ENCODE peak calls at places on chromosomes 13 and 19, in eight cellular contexts. K is body of pancreas, Y is GM23338, N is psoas muscle, C is OCI-LY7, V is aorta, O is SJCRH30, U is neural progenitor cell. J is an unnamed sample.

GRCh38 chr13:27334774-27335490 is 64.3 kb downstream of the RASL11A start:
- DNase-seq in K (no peak), Y (no peak), N (no peak), C (no peak), V (no peak), O (peak), U (no peak), J (no peak)

GRCh38 chr13:49409008-49409407 is 34.9 kb downstream of the CAB39L start:
- DNase-seq in K (no peak), Y (no peak), N (no peak), C (no peak), V (no peak), O (no peak), U (peak), J (no peak)

GRCh38 chr19:42553292-42554045 is 25.2 kb upstream of the CEACAM1 start:
- DNase-seq in K (peak), Y (no peak), N (no peak), C (no peak), V (peak), O (no peak), U (no peak), J (no peak)

GRCh38 chr19:31408460-31409124 is 59.4 kb upstream of the TSHZ3 start:
- DNase-seq in K (peak), Y (no peak), N (no peak), C (no peak), V (no peak), O (peak), U (no peak), J (no peak)

GRCh38 chr19:51470966-51471365 is 7.4 kb upstream of the CEACAM18 start:
- DNase-seq in K (no peak), Y (no peak), N (no peak), C (no peak), V (no peak), O (no peak), U (no peak), J (no peak)

GRCh38 chr19:53772943-53773342 is 51.2 kb downstream of the NLRP12 start:
- DNase-seq in K (peak), Y (peak), N (no peak), C (peak), V (no peak), O (peak), U (peak), J (peak)

GRCh38 chr19:45340232-45340898 is at the start of gene KLC3:
- DNase-seq in K (peak), Y (peak), N (no peak), C (peak), V (no peak), O (no peak), U (peak), J (peak)

GRCh38 chr19:3073159-3073563 is 10.9 kb upstream of the TLE5 start:
- DNase-seq in K (peak), Y (peak), N (no peak), C (no peak), V (no peak), O (peak), U (no peak), J (no peak)

GRCh38 chr13:44040754-44041100 is 161.0 kb downstream of the LACC1 start:
- DNase-seq in K (no peak), Y (no peak), N (no peak), C (no peak), V (no peak), O (no peak), U (no peak), J (no peak)

GRCh38 chr19:54415208-54415900 is at the start of gene TTYH1:
- DNase-seq in K (no peak), Y (peak), N (no peak), C (no peak), V (no peak), O (no peak), U (peak), J (no peak)

GRCh38 chr19:17751103-17751911 is at the start of gene FCHO1:
- DNase-seq in K (peak), Y (no peak), N (no peak), C (peak), V (peak), O (no peak), U (no peak), J (no peak)

GRCh38 chr19:36436531-36436930 is 18.1 kb upstream of the ZFP82 start:
- DNase-seq in K (no peak), Y (peak), N (no peak), C (peak), V (no peak), O (no peak), U (peak), J (no peak)

GRCh38 chr13:67281476-67281875 is 51.3 kb upstream of the PCDH9 start:
- DNase-seq in K (no peak), Y (no peak), N (no peak), C (no peak), V (no peak), O (peak), U (no peak), J (no peak)

GRCh38 chr13:97245011-97245410 is 22.9 kb downstream of the MBNL2 start:
- DNase-seq in K (no peak), Y (no peak), N (no peak), C (no peak), V (no peak), O (no peak), U (no peak), J (no peak)
- H3K27ac ChIP-seq in K (no peak), Y (no peak), N (peak), C (no peak), V (peak), O (no peak), U (no peak), J (no peak)

GRCh38 chr19:39828634-39829032 is 5.3 kb downstream of the DYRK1B start:
- DNase-seq in K (no peak), Y (no peak), N (no peak), C (no peak), V (no peak), O (no peak), U (no peak), J (no peak)
- H3K27ac ChIP-seq in K (no peak), Y (no peak), N (peak), C (no peak), V (no peak), O (no peak), U (no peak), J (no peak)

GRCh38 chr13:113178070-113178895 is 19.8 kb downstream of the PROZ start:
- DNase-seq in K (no peak), Y (no peak), N (no peak), C (no peak), V (no peak), O (peak), U (no peak), J (no peak)

GRCh38 chr13:113176292-113176691 is 17.8 kb downstream of the PROZ start:
- DNase-seq in K (no peak), Y (no peak), N (no peak), C (no peak), V (peak), O (no peak), U (no peak), J (no peak)

GRCh38 chr13:113176822-113177221 is 18.4 kb downstream of the PROZ start:
- DNase-seq in K (no peak), Y (no peak), N (no peak), C (no peak), V (no peak), O (no peak), U (no peak), J (no peak)

GRCh38 chr13:113179374-113180230 is 21.2 kb downstream of the PROZ start:
- DNase-seq in K (no peak), Y (no peak), N (no peak), C (no peak), V (no peak), O (no peak), U (peak), J (no peak)

DNA sequence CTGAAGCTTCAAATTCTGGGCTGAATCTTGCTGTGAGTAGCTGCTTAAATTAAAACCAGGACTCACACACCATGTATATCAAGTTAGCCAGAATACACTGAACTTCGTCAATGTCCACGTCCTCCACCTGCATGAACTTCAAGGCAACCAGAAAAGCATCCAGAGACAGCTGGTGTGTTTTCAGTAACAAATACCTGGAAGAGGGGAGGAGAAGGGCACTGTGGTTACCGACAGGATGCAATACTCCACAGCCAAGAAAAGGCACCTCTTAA is 20.4 kb downstream of the PROZ start:
- DNase-seq in K (no peak), Y (no peak), N (no peak), C (no peak), V (no peak), O (no peak), U (no peak), J (no peak)
- H3K27ac ChIP-seq in K (no peak), Y (no peak), N (no peak), C (no peak), V (no peak), O (peak), U (no peak), J (no peak)

GRCh38 chr19:5282926-5283325 is 57.7 kb downstream of the PTPRS start:
- DNase-seq in K (no peak), Y (no peak), N (peak), C (no peak), V (peak), O (no peak), U (no peak), J (no peak)
- H3K27ac ChIP-seq in K (no peak), Y (no peak), N (no peak), C (no peak), V (no peak), O (no peak), U (no peak), J (no peak)

DNA sequence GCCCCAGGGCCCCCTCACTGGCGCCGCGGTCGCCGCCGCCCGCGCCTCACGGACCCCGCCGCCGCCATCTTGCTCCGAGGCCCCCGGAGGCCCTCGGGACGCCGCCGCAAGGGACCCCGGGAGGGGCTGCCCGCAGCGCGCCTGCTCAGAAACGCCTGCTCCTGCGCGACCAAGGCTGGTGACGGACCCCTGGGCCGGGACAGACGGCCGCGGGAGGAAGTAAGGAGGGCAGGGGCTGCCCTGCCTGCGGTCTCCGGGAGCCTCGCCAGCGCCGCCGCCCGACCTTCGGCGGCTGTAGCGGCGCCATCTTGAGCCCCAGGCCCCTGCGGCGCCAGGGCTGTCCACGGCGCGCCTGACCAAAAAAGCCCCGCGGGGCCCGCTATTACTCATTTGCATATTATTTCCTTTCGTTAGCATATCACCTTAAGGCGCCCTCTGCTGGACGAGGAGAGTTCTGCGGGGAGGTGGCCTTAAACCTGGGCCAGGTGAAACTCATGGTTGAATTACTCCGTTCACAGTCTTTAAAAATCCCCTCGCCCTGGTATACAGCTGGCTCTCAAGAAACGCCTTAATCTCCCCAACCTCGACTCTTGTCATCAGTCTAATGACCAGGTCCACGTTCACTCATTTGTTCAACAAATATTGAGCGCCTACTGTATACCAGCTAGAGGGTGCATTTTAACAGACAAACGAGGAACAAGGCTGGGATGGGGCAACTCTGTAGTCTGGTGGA is at the start of gene REXO1:
- DNase-seq in K (peak), Y (peak), N (peak), C (peak), V (peak), O (peak), U (peak), J (peak)
- H3K27ac ChIP-seq in K (peak), Y (peak), N (peak), C (peak), V (peak), O (peak), U (peak), J (peak)

GRCh38 chr19:1259206-1259872 is 9.8 kb upstream of the CIRBP start:
- DNase-seq in K (peak), Y (peak), N (peak), C (peak), V (peak), O (no peak), U (peak), J (peak)

GRCh38 chr19:1258707-1259205 is 10.4 kb downstream of the MIDN start:
- DNase-seq in K (no peak), Y (no peak), N (no peak), C (peak), V (no peak), O (no peak), U (no peak), J (no peak)

GRCh38 chr19:1256646-1257474 is 8.5 kb downstream of the MIDN start:
- DNase-seq in K (no peak), Y (no peak), N (no peak), C (no peak), V (no peak), O (no peak), U (no peak), J (no peak)

GRCh38 chr19:1258161-1258492 is 9.7 kb downstream of the MIDN start:
- DNase-seq in K (no peak), Y (no peak), N (no peak), C (no peak), V (no peak), O (no peak), U (no peak), J (no peak)

DNA sequence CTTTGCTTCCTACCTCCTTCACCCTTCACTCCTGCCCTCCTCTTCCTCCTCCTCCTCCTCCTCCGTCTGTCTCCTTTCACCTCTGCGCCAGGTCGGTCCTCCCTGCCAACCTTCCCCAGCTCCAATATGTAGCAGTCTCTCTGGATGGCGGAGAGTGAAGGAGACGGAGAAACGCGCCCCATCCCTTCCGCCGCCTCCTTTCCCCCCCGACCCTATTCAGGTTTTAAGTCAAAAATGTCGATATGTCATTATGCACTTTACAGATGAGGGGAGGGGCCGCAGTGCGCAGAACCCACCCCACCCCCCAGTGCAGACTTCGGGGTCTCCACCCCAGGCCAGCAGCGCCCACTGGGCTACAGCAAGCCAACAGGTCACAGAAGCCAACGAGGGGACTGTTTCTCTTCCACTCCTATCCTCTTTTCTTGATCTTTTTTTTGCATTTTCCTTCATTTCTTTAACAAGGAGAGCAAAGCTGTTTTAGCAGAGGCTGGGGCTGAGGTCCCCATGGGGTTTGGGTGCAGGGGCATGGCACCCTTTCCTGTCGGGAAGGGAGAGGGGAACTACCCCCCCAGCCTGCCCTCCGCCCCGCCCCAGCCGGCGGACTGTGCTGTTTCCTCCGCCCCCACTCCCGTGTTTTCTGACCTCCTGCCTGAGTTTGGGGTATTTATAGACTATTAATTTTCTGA is 9.2 kb downstream of the MIDN start:
- DNase-seq in K (no peak), Y (no peak), N (no peak), C (no peak), V (no peak), O (no peak), U (no peak), J (no peak)
- H3K27ac ChIP-seq in K (no peak), Y (peak), N (peak), C (peak), V (no peak), O (no peak), U (peak), J (peak)

J was measured in prostate gland.